ENCODE peak calls at places on chromosome 5, in six cellular contexts. F is K562; T is A549; P is H9; Q is H7; N is CD8-positive, alpha-beta T cell. X is an unnamed sample.

GRCh38 chr5:65127181-65127901 is 354.4 kb downstream of the ADAMTS6 start:
- DNase-seq in F (no peak), P (no peak), N (no peak), T (no peak), Q (no peak), X (no peak)

GRCh38 chr5:148268556-148268955 is at the start of gene SPINK13:
- DNase-seq in Q (no peak), T (no peak), P (no peak), F (no peak), N (no peak), X (no peak)

GRCh38 chr5:20166496-20166895 is 178.5 kb upstream of the CDH18 start:
- DNase-seq in Q (no peak), P (no peak), F (no peak), N (no peak), T (no peak), X (no peak)

GRCh38 chr5:93512799-93513198 is 68.2 kb downstream of the NR2F1-AS1 start:
- DNase-seq in Q (no peak), T (no peak), P (no peak), N (no peak), F (no peak), X (no peak)

GRCh38 chr5:35990941-35991592 is at the start of gene UGT3A1:
- DNase-seq in Q (peak), N (no peak), P (peak), T (no peak), F (no peak), X (no peak)

GRCh38 chr5:95631991-95632675 is 12.2 kb downstream of the GPR150 start:
- DNase-seq in Q (no peak), T (no peak), P (no peak), N (peak), F (peak), X (no peak)

GRCh38 chr5:76331139-76331538 is 71.9 kb upstream of the IQGAP2 start:
- DNase-seq in P (no peak), N (peak), Q (no peak), T (no peak), F (peak), X (no peak)

GRCh38 chr5:134091626-134092121 is 22.8 kb upstream of the TCF7 start:
- DNase-seq in T (no peak), N (no peak), P (no peak), Q (no peak), F (no peak), X (no peak)

GRCh38 chr5:113166285-113166684 is 189.7 kb downstream of the DCP2 start:
- DNase-seq in Q (no peak), P (no peak), T (no peak), F (no peak), N (no peak), X (no peak)

GRCh38 chr5:89936576-89936975 is 473.0 kb downstream of the CETN3 start:
- DNase-seq in Q (no peak), P (no peak), T (no peak), N (no peak), F (no peak), X (no peak)

GRCh38 chr5:6644841-6645240 is 11.6 kb downstream of the SRD5A1 start:
- DNase-seq in T (no peak), N (no peak), P (no peak), Q (no peak), F (no peak), X (no peak)

GRCh38 chr5:145681686-145682085 is 153.5 kb downstream of the PRELID2 start:
- DNase-seq in N (no peak), Q (peak), T (peak), P (peak), F (peak), X (peak)

X was measured in Panc1.